ENCODE peak calls at places on chromosomes 1 and 21, in five cellular contexts. Z is lower lobe of right lung; W is body of pancreas; I is CD8-positive, alpha-beta T cell; R is prostate gland. S is an unnamed sample.

GRCh38 chr1:239804265-239804664 is 287.4 kb upstream of the FMN2 start:
- DNase-seq in R (no peak), I (no peak), Z (no peak), W (no peak), S (no peak)

GRCh38 chr1:211752951-211753486 is 77.5 kb downstream of the LPGAT1 start:
- DNase-seq in R (no peak), W (no peak), I (no peak), Z (no peak), S (no peak)

GRCh38 chr1:183070923-183071618 is 47.9 kb downstream of the LAMC1 start:
- DNase-seq in W (no peak), Z (no peak), I (no peak), R (no peak), S (no peak)

GRCh38 chr1:92459871-92460320 is 26.8 kb downstream of the GFI1 start:
- DNase-seq in Z (no peak), W (peak; percentile 10), R (no peak), I (no peak), S (no peak)

GRCh38 chr1:33348194-33348593 is 27.3 kb upstream of the A3GALT2 start:
- DNase-seq in Z (no peak), W (no peak), I (no peak), R (no peak), S (no peak)

GRCh38 chr1:109307363-109308021 is 681 bp upstream of the MYBPHL start:
- DNase-seq in Z (peak; percentile 68), I (no peak), R (no peak), W (peak; percentile 22), S (peak; percentile 38)

GRCh38 chr1:220994671-220995070 is 115.4 kb downstream of the HLX start:
- DNase-seq in Z (no peak), R (no peak), W (no peak), I (no peak), S (no peak)

GRCh38 chr1:180080439-180080838 is 74.2 kb upstream of the QSOX1 start:
- DNase-seq in Z (no peak), I (no peak), R (no peak), W (no peak), S (no peak)

GRCh38 chr1:15757575-15758401 is 807 bp upstream of the FBLIM1 start:
- DNase-seq in W (no peak), R (no peak), I (no peak), Z (no peak), S (no peak)

GRCh38 chr1:119946724-119947123 is 50.4 kb upstream of the ADAM30 start:
- DNase-seq in I (no peak), R (no peak), W (no peak), Z (no peak), S (no peak)

GRCh38 chr1:75529488-75529887 is 81.4 kb downstream of the SLC44A5 start:
- DNase-seq in W (no peak), R (no peak), I (no peak), Z (no peak), S (no peak)

GRCh38 chr1:185337221-185337620 is 20.2 kb upstream of the IVNS1ABP start:
- DNase-seq in Z (no peak), I (no peak), R (no peak), W (peak; percentile 19), S (no peak)

GRCh38 chr21:37348664-37349063 is 17.9 kb upstream of the DYRK1A start:
- DNase-seq in W (no peak), I (no peak), Z (no peak), R (no peak), S (no peak)

GRCh38 chr1:71695820-71696219 is 586.5 kb downstream of the NEGR1 start:
- DNase-seq in W (no peak), I (no peak), R (no peak), Z (no peak), S (no peak)

GRCh38 chr1:2583871-2584341 is 2.7 kb upstream of the PRXL2B start:
- DNase-seq in W (peak; percentile 51), R (no peak), Z (peak; percentile 75), I (no peak), S (peak; percentile 30)

GRCh38 chr1:38534473-38534823 is 325.1 kb downstream of the RRAGC start:
- DNase-seq in I (no peak), R (no peak), W (no peak), Z (no peak), S (no peak)

GRCh38 chr1:236741757-236742156 is 53.3 kb upstream of the MTR start:
- DNase-seq in W (no peak), R (no peak), I (no peak), Z (no peak), S (no peak)

GRCh38 chr1:8660455-8660854 is 157.0 kb downstream of the RERE start:
- DNase-seq in Z (no peak), W (no peak), I (no peak), R (peak; percentile 6), S (peak; percentile 58)

GRCh38 chr1:83958704-83959103 is 40.2 kb downstream of the TTLL7 start:
- DNase-seq in I (no peak), W (no peak), R (no peak), Z (no peak), S (no peak)

GRCh38 chr1:38860464-38860816 is 868 bp upstream of the RRAGC start:
- DNase-seq in W (no peak), Z (no peak), R (no peak), I (no peak), S (no peak)

GRCh38 chr1:63662846-63663245 is 69.6 kb downstream of the PGM1 start:
- DNase-seq in I (no peak), R (no peak), W (no peak), Z (no peak), S (no peak)

GRCh38 chr1:14149431-14149830 is 449.1 kb upstream of the KAZN start:
- DNase-seq in R (no peak), W (no peak), Z (no peak), I (no peak), S (no peak)

GRCh38 chr1:11158291-11158690 is 30.9 kb upstream of the ANGPTL7 start:
- DNase-seq in W (no peak), Z (no peak), R (no peak), I (no peak), S (no peak)

GRCh38 chr21:39556176-39556575 is 56.6 kb upstream of the B3GALT5 start:
- DNase-seq in I (no peak), W (no peak), R (no peak), Z (no peak), S (peak; percentile 39)

GRCh38 chr1:76185207-76185606 is 110.7 kb downstream of the ST6GALNAC3 start:
- DNase-seq in Z (no peak), I (no peak), W (no peak), R (no peak), S (no peak)

GRCh38 chr21:41817877-41818855 is 51.3 kb upstream of the RIPK4 start:
- DNase-seq in W (no peak), Z (no peak), R (no peak), I (no peak), S (no peak)

GRCh38 chr1:172912765-172913260 is 137.9 kb downstream of the TNFSF18 start:
- DNase-seq in W (no peak), I (no peak), Z (no peak), R (no peak), S (no peak)

DNA sequence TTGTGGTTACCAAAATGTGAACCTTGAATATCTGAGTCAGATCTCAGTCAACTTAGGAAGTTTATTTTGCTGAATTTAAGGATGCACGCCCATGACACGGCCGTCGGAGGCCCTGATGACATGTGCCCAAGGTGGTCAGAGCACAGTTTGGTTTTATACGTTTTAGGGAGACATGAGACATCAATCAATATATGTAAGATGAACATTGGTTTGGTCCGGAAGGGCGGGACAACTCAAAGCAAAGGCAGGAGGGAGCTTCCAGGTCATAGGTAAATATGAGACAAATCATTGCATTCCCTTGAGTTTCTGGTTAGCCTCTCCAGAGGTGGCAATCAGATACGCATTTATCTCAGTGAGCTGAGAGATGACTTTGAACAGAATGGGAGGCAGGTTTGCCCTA is 1.0 kb upstream of the PRMT2 start:
- DNase-seq in Z (no peak), I (no peak), R (no peak), W (no peak), S (no peak)
- H3K4me3 ChIP-seq in Z (peak overlapping the region; percentile 81), I (peak overlapping the region; percentile 97), R (no peak overlapping the region), W (no peak overlapping the region), S (no peak overlapping the region)

GRCh38 chr1:53182111-53182593 is 14.5 kb upstream of the CPT2 start:
- DNase-seq in R (peak; percentile 68), Z (peak; percentile 90), W (peak; percentile 83), I (peak; percentile 68), S (peak; percentile 92)
- H3K4me3 ChIP-seq in R (no peak overlapping the region), Z (no peak overlapping the region), W (no peak overlapping the region), I (no peak overlapping the region), S (no peak overlapping the region)

GRCh38 chr1:226078336-226078735 is 15.8 kb downstream of the H3-3A start:
- DNase-seq in R (no peak), I (no peak), Z (no peak), W (no peak), S (no peak)

GRCh38 chr1:226085675-226086074 is 23.2 kb downstream of the H3-3A start:
- DNase-seq in R (no peak), I (no peak), W (no peak), Z (no peak), S (no peak)

GRCh38 chr1:226083303-226084101 is 21.0 kb downstream of the H3-3A start:
- DNase-seq in Z (peak; percentile 93), I (peak; percentile 90), W (peak; percentile 90), R (peak; percentile 91), S (peak; percentile 89)

GRCh38 chr1:226082959-226083302 is 20.4 kb downstream of the H3-3A start:
- DNase-seq in I (no peak), W (peak; percentile 69), Z (peak; percentile 83), R (peak; percentile 49), S (peak; percentile 59)

DNA sequence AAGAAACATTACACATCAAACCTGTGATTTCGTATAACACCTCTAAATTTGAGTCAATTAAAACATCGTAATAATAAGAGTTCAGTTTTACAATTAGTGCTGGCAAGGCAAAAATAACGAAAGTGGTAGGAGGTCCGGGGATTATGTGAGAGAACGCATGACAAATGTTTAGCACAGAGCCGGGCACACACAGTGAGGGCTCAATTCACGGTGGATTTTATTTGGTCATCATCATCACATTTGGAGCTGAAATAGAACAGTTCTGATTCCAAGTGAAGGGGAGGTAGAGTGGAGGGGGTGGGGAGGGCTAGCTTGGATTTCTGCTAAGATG is 20.0 kb downstream of the H3-3A start:
- DNase-seq in Z (no peak), W (no peak), R (no peak), I (no peak), S (no peak)
- H3K4me3 ChIP-seq in Z (peak overlapping the region; percentile 86), W (no peak overlapping the region), R (peak overlapping the region; percentile 59), I (peak overlapping the region; percentile 78), S (no peak overlapping the region)

DNA sequence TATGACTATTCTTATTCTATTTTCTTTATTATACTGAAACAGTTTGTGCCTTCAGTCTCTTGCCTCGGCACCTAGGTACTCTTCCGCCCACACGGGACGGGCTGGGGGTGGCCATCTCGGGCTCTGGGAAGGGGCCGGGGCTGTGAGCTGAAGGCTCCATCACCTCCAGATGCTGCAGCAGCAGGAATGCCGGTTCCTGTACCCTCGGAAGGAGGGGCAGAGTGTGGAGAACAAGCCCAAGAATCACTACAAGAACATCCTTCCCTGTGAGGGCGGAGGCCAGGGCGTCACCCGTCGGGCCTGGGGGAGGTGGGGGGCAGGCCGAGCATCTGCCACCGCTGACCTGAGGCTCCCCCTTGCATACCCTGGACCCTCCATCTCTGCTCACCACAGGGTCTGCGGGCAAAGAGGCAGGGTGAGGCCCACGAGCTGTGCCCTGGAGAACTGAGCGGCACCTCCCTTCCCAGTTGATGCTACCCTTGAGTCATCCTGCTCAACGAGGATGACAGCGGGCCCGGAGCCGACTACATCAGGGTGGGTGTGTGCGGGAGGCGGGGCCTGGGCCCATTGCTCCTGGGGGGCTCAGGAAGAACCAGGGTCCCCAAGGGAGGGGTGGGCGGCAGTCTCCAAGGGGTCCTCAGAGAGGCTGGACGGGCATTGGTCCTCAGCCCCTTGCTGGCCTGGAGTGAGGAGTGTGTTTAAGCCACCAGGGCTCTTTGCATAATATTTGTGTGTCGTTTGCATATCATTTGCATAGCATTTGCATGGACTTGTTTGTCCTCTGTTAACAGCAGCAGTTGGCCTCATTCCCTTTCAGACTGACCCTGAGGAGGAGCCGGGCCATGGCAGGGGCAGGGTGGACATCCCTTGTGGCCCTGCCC is 7.5 kb downstream of the RNF223 start:
- DNase-seq in W (no peak), I (no peak), Z (no peak), R (no peak), S (no peak)
- H3K4me3 ChIP-seq in W (no peak overlapping the region), I (no peak overlapping the region), Z (no peak overlapping the region), R (no peak overlapping the region), S (no peak overlapping the region)